ENCODE peak calls at places on chromosomes 5 and 9, in four cellular contexts. One of them, this sample, is unnamed.

GRCh38 chr9:13487936-13488335 is 208.4 kb upstream of the MPDZ start:
- DNase-seq in K562: no peak
- DNase-seq in HepG2: no peak
- DNase-seq in H1: no peak
- DNase-seq in this sample: no peak

GRCh38 chr9:95481000-95481399 is 35.8 kb downstream of the PTCH1 start:
- DNase-seq in K562: no peak
- DNase-seq in HepG2: no peak
- DNase-seq in H1: no peak
- DNase-seq in this sample: peak

GRCh38 chr9:106450549-106450948 is 412.4 kb upstream of the ZNF462 start:
- DNase-seq in K562: no peak
- DNase-seq in HepG2: no peak
- DNase-seq in H1: no peak
- DNase-seq in this sample: no peak

GRCh38 chr9:111298831-111299603 is 31.0 kb downstream of the OR2K2 start:
- DNase-seq in K562: peak
- DNase-seq in HepG2: peak
- DNase-seq in H1: no peak
- DNase-seq in this sample: peak

GRCh38 chr9:123834218-123834906 is 95.6 kb downstream of the DENND1A start:
- DNase-seq in K562: peak
- DNase-seq in HepG2: no peak
- DNase-seq in H1: no peak
- DNase-seq in this sample: no peak

GRCh38 chr5:79728396-79728795 is 38.8 kb downstream of the CMYA5 start:
- DNase-seq in K562: no peak
- DNase-seq in HepG2: no peak
- DNase-seq in H1: no peak
- DNase-seq in this sample: no peak

GRCh38 chr5:6029811-6030271 is 348.5 kb downstream of the MED10 start:
- DNase-seq in K562: no peak
- DNase-seq in HepG2: no peak
- DNase-seq in H1: no peak
- DNase-seq in this sample: peak

GRCh38 chr9:91795500-91796241 is 154.4 kb downstream of the ROR2 start:
- DNase-seq in K562: no peak
- DNase-seq in HepG2: no peak
- DNase-seq in H1: no peak
- DNase-seq in this sample: no peak

GRCh38 chr5:132022737-132023136 is 11.3 kb upstream of the ACSL6 start:
- DNase-seq in K562: no peak
- DNase-seq in HepG2: no peak
- DNase-seq in H1: no peak
- DNase-seq in this sample: no peak

GRCh38 chr5:110159202-110159601 is 469.5 kb downstream of the MAN2A1 start:
- DNase-seq in K562: no peak
- DNase-seq in HepG2: no peak
- DNase-seq in H1: no peak
- DNase-seq in this sample: no peak

GRCh38 chr9:135698767-135699166 is 514 bp downstream of the SOHLH1 start:
- DNase-seq in K562: no peak
- DNase-seq in HepG2: no peak
- DNase-seq in H1: peak
- DNase-seq in this sample: no peak

GRCh38 chr9:123421801-123422455 is 65.9 kb downstream of the CRB2 start:
- DNase-seq in K562: no peak
- DNase-seq in HepG2: no peak
- DNase-seq in H1: no peak
- DNase-seq in this sample: no peak

GRCh38 chr5:108521011-108521700 is 139.3 kb upstream of the FBXL17 start:
- DNase-seq in K562: no peak
- DNase-seq in HepG2: no peak
- DNase-seq in H1: no peak
- DNase-seq in this sample: peak

GRCh38 chr9:94511134-94511942 is 43.5 kb upstream of the PCAT7 start:
- DNase-seq in K562: no peak
- DNase-seq in HepG2: peak
- DNase-seq in H1: no peak
- DNase-seq in this sample: no peak

GRCh38 chr9:127876764-127877562 is 512 bp downstream of the AK1 start:
- DNase-seq in K562: no peak
- DNase-seq in HepG2: no peak
- DNase-seq in H1: peak
- DNase-seq in this sample: no peak

GRCh38 chr9:76756273-76756650 is 8.0 kb upstream of the PCA3 start:
- DNase-seq in K562: no peak
- DNase-seq in HepG2: peak
- DNase-seq in H1: peak
- DNase-seq in this sample: no peak

GRCh38 chr9:36258989-36259315 is 704 bp upstream of the GNE start:
- DNase-seq in K562: no peak
- DNase-seq in HepG2: no peak
- DNase-seq in H1: no peak
- DNase-seq in this sample: no peak

GRCh38 chr5:77066823-77067442 is 20.2 kb downstream of the ZBED3 start:
- DNase-seq in K562: no peak
- DNase-seq in HepG2: no peak
- DNase-seq in H1: no peak
- DNase-seq in this sample: no peak

GRCh38 chr5:84253946-84254345 is 130.7 kb downstream of the EDIL3 start:
- DNase-seq in K562: no peak
- DNase-seq in HepG2: no peak
- DNase-seq in H1: no peak
- DNase-seq in this sample: no peak

GRCh38 chr5:104594850-104595249 is 1032.3 kb upstream of the NUDT12 start:
- DNase-seq in K562: no peak
- DNase-seq in HepG2: no peak
- DNase-seq in H1: no peak
- DNase-seq in this sample: no peak

GRCh38 chr5:912356-913091 is 19.8 kb downstream of the TRIP13 start:
- DNase-seq in K562: no peak
- DNase-seq in HepG2: no peak
- DNase-seq in H1: no peak
- DNase-seq in this sample: no peak

GRCh38 chr5:5767286-5767928 is 344.9 kb downstream of the ICE1 start:
- DNase-seq in K562: no peak
- DNase-seq in HepG2: no peak
- DNase-seq in H1: no peak
- DNase-seq in this sample: no peak

GRCh38 chr5:172235827-172236749 is 42.1 kb downstream of the EFCAB9 start:
- DNase-seq in K562: no peak
- DNase-seq in HepG2: peak
- DNase-seq in H1: no peak
- DNase-seq in this sample: no peak

GRCh38 chr9:94108584-94108983 is 24.3 kb downstream of the PTPDC1 start:
- DNase-seq in K562: no peak
- DNase-seq in HepG2: no peak
- DNase-seq in H1: no peak
- DNase-seq in this sample: no peak

GRCh38 chr5:54902817-54903473 is 82.4 kb downstream of the ESM1 start:
- DNase-seq in K562: no peak
- DNase-seq in HepG2: no peak
- DNase-seq in H1: no peak
- DNase-seq in this sample: peak

GRCh38 chr5:50962934-50963646 is 296.7 kb downstream of the PARP8 start:
- DNase-seq in K562: peak
- DNase-seq in HepG2: peak
- DNase-seq in H1: peak
- DNase-seq in this sample: no peak

GRCh38 chr9:111873901-111874300 is 22.7 kb upstream of the UGCG start:
- DNase-seq in K562: no peak
- DNase-seq in HepG2: no peak
- DNase-seq in H1: no peak
- DNase-seq in this sample: no peak

GRCh38 chr9:110408598-110408997 is 70.9 kb upstream of the TXNDC8 start:
- DNase-seq in K562: no peak
- DNase-seq in HepG2: no peak
- DNase-seq in H1: no peak
- DNase-seq in this sample: no peak

GRCh38 chr5:154242442-154242841 is 51.9 kb downstream of the GALNT10 start:
- DNase-seq in K562: no peak
- DNase-seq in HepG2: no peak
- DNase-seq in H1: no peak
- DNase-seq in this sample: no peak

GRCh38 chr9:132489536-132489935 is 79.5 kb downstream of the CFAP77 start:
- DNase-seq in K562: no peak
- DNase-seq in HepG2: no peak
- DNase-seq in H1: no peak
- DNase-seq in this sample: no peak

GRCh38 chr5:73654171-73654811 is 28.3 kb downstream of the ARHGEF28 start:
- DNase-seq in K562: no peak
- DNase-seq in HepG2: peak
- DNase-seq in H1: no peak
- DNase-seq in this sample: peak

GRCh38 chr9:3873818-3874217 is 348.0 kb upstream of the RFX3 start:
- DNase-seq in K562: no peak
- DNase-seq in HepG2: no peak
- DNase-seq in H1: no peak
- DNase-seq in this sample: no peak

GRCh38 chr5:141785135-141785534 is 93.1 kb downstream of the PCDH1 start:
- DNase-seq in K562: no peak
- DNase-seq in HepG2: no peak
- DNase-seq in H1: no peak
- DNase-seq in this sample: no peak

GRCh38 chr5:75052461-75053285 is at the start of gene GCNT4:
- DNase-seq in K562: no peak
- DNase-seq in HepG2: no peak
- DNase-seq in H1: peak
- DNase-seq in this sample: no peak

GRCh38 chr5:75051217-75051751 is 1.1 kb downstream of the GCNT4 start:
- DNase-seq in K562: no peak
- DNase-seq in HepG2: no peak
- DNase-seq in H1: no peak
- DNase-seq in this sample: no peak

GRCh38 chr5:75055727-75056144 is 3.4 kb upstream of the GCNT4 start:
- DNase-seq in K562: no peak
- DNase-seq in HepG2: peak
- DNase-seq in H1: peak
- DNase-seq in this sample: no peak

GRCh38 chr5:75054110-75054930 is 2.0 kb upstream of the GCNT4 start:
- DNase-seq in K562: no peak
- DNase-seq in HepG2: no peak
- DNase-seq in H1: peak
- DNase-seq in this sample: no peak

GRCh38 chr5:75053286-75054109 is 1.1 kb upstream of the GCNT4 start:
- DNase-seq in K562: no peak
- DNase-seq in HepG2: peak
- DNase-seq in H1: peak
- DNase-seq in this sample: no peak
- TF ChIP-seq BRCA1 in K562: no peak
- TF ChIP-seq BRCA1 in HepG2: no peak
- TF ChIP-seq BRCA1 in H1: no peak
- TF ChIP-seq BRCA1 in this sample: no peak

DNA sequence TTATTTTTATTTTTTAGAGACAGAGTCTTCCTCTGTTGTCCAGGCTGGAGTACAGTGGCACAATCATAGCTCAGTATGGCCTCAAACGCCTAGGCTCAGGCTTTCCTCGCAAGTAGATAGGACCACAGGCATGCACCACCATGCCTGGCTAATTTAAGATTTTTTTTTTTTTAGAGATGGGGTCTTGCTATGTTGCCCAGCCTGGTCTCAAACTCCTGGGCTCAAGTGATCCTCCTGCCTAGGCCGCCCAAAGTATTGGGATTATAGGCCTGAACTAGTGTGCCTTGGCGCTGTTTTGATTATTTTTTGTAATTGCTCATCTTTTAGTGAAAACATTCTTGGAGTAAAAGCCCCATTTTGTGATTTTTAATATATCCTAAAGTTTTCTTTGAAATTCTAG is 5.4 kb downstream of the YTHDC2 start:
- DNase-seq in K562: no peak
- DNase-seq in HepG2: no peak
- DNase-seq in H1: no peak
- DNase-seq in this sample: no peak
- TF ChIP-seq BRCA1 in K562: no peak
- TF ChIP-seq BRCA1 in HepG2: no peak
- TF ChIP-seq BRCA1 in H1: no peak
- TF ChIP-seq BRCA1 in this sample: no peak

GRCh38 chr9:27423919-27424710 is 100.0 kb upstream of the IFNK start:
- DNase-seq in K562: no peak
- DNase-seq in HepG2: no peak
- DNase-seq in H1: no peak
- DNase-seq in this sample: no peak
- TF ChIP-seq BRCA1 in K562: no peak
- TF ChIP-seq BRCA1 in HepG2: no peak
- TF ChIP-seq BRCA1 in H1: no peak
- TF ChIP-seq BRCA1 in this sample: no peak

GRCh38 chr9:15576350-15577050 is 23.7 kb downstream of the CCDC171 start:
- DNase-seq in K562: no peak
- DNase-seq in HepG2: no peak
- DNase-seq in H1: no peak
- DNase-seq in this sample: no peak

GRCh38 chr9:15570769-15571168 is 17.9 kb downstream of the CCDC171 start:
- DNase-seq in K562: no peak
- DNase-seq in HepG2: no peak
- DNase-seq in H1: no peak
- DNase-seq in this sample: no peak

GRCh38 chr9:15572200-15572599 is 19.4 kb downstream of the CCDC171 start:
- DNase-seq in K562: no peak
- DNase-seq in HepG2: no peak
- DNase-seq in H1: no peak
- DNase-seq in this sample: no peak
- TF ChIP-seq BRCA1 in K562: no peak
- TF ChIP-seq BRCA1 in HepG2: no peak
- TF ChIP-seq BRCA1 in H1: no peak
- TF ChIP-seq BRCA1 in this sample: no peak

This sample was measured in GM12878.